ENCODE peak calls at places on chromosomes 13 and 19, in four cellular contexts. M is endothelial cell of umbilical vein, L is cardiac muscle cell, U is H9. D is an unnamed sample.

GRCh38 chr13:65095118-65095517 is 2135.0 kb downstream of the PCDH9 start:
- DNase-seq in M (no peak), L (no peak), U (no peak), D (no peak)

GRCh38 chr13:49858183-49858856 is 65.8 kb upstream of the KPNA3 start:
- DNase-seq in M (no peak), L (peak; percentile 86), U (no peak), D (no peak)

GRCh38 chr13:69769637-69770036 is 338.0 kb upstream of the ATXN8OS start:
- DNase-seq in M (no peak), L (no peak), U (no peak), D (no peak)

GRCh38 chr19:17479325-17479791 is 9.0 kb downstream of the SLC27A1 start:
- DNase-seq in M (no peak), L (peak; percentile 76), U (no peak), D (no peak)

GRCh38 chr19:37654525-37654832 is 786 bp downstream of the ZFP30 start:
- DNase-seq in M (peak; percentile 48), L (peak; percentile 45), U (no peak), D (no peak)

GRCh38 chr19:54729416-54730188 is 5.4 kb downstream of the KIR3DL3 start:
- DNase-seq in M (no peak), L (no peak), U (no peak), D (no peak)

GRCh38 chr13:33191425-33192221 is 93.9 kb downstream of the STARD13 start:
- DNase-seq in M (no peak), L (no peak), U (no peak), D (no peak)

GRCh38 chr13:91576590-91576989 is 178.2 kb downstream of the GPC5 start:
- DNase-seq in M (no peak), L (no peak), U (peak; percentile 58), D (no peak)

GRCh38 chr19:51726049-51726448 is 2.3 kb upstream of the HAS1 start:
- DNase-seq in M (no peak), L (peak; percentile 94), U (peak; percentile 72), D (no peak)

GRCh38 chr13:99008577-99008976 is 30.7 kb upstream of the DOCK9 start:
- DNase-seq in M (no peak), L (no peak), U (no peak), D (no peak)

GRCh38 chr19:30587869-30588268 is 215.7 kb downstream of the ZNF536 start:
- DNase-seq in M (no peak), L (no peak), U (no peak), D (no peak)

GRCh38 chr13:42065414-42065813 is 17.0 kb downstream of the DGKH start:
- DNase-seq in M (peak; percentile 9), L (no peak), U (no peak), D (no peak)
- TF ChIP-seq CTCF in M (no peak), L (no peak), U (no peak), D (no peak)

GRCh38 chr19:46798713-46799112 is 10.3 kb upstream of the SLC1A5 start:
- DNase-seq in M (no peak), L (no peak), U (no peak), D (no peak)

GRCh38 chr19:46806651-46807050 is 18.3 kb upstream of the SLC1A5 start:
- DNase-seq in M (no peak), L (no peak), U (no peak), D (no peak)

GRCh38 chr19:46803555-46803954 is 15.2 kb upstream of the SLC1A5 start:
- DNase-seq in M (no peak), L (no peak), U (no peak), D (no peak)

DNA sequence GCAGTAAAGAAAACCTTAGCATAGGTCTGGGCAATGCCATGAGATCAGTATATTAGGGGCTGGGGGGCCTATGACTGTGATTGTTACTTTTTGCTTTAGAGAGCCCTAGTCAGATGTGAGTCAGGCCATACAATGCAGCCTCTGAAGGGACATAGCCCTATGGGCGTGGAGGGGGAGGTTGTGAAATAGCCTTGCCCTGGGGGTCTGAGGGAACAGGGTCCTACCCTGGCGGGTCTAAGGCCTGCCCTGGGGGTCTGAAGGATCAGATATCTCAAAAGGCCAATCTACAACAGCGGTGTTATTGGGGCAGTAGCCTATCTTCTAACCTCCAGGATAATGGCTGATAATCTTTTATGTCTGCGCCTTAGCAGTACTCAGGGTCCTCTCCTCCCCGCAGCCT is 13.8 kb upstream of the SLC1A5 start:
- DNase-seq in M (no peak), L (no peak), U (no peak), D (no peak)
- H3K4me1 ChIP-seq in M (no peaks in the 10 kb centered on the region), L (no peaks in the 10 kb centered on the region), U (no peaks in the 10 kb centered on the region), D (no peaks in the 10 kb centered on the region)

DNA sequence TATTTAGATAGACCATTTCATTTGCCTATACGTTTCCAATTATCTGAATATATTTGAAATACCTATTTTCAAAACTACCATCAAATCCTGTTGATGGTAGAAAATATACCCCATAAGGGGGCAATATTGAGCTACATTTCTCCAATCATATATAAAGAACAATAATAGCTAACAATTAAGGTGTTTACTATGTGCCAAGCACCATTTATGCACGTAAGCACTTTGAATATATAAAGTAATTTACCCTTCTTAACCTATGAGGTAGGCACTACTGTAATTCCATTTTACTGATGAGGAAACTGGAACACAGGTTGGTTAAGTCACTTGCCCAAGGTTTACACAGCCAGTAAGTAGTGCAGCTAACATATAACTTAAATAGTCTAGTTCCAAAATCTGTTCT is 79.2 kb downstream of the UBL3 start:
- DNase-seq in M (peak; percentile 60), L (peak; percentile 57), U (no peak), D (no peak)
- TF ChIP-seq CTCF in M (peak; percentile 13), L (peak; percentile 36), U (peak; percentile 71), D (peak; percentile 32)

DNA sequence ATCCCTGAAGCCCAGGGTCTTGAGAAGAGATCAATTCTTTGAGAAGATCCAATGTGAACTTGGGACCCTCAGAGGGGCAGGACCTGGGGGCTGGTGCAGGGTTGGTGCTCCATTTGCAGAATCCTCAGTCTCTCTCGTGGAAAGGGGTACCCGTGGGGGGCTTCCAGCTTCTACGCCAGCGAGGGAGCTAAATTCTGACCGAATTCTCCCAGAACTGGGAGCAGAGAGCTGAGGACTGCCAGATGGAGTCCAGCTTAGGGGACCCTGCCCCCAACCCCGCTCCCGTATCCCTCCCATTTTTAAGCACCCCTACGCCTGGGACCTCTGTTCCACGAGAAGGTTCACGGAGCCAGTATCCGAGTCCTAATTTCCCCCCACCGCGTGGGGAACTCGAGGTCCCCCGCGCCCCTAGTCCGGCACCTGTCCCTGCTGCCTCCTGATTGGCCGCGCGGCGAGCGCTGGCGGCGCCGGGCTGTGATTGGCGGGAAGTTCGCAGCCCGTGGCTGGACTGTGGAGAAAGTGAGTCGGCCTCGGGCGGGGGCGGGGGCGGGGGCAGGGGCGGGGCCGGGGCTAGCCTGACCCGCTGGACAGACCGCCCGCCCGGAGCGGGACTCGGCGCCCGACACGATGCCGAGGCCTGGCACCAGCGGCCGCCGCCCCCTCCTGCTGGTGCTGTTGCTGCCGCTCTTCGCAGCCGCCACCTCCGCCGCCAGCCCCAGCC is 4.4 kb upstream of the LTBP4 start:
- DNase-seq in M (peak; percentile 60), L (peak; percentile 62), U (peak; percentile 89), D (no peak)
- H3K4me1 ChIP-seq in M (peaks cover 28% of the 10 kb centered on the region), L (peaks cover 20% of the 10 kb centered on the region), U (peaks cover 3% of the 10 kb centered on the region), D (peaks cover 30% of the 10 kb centered on the region)

DNA sequence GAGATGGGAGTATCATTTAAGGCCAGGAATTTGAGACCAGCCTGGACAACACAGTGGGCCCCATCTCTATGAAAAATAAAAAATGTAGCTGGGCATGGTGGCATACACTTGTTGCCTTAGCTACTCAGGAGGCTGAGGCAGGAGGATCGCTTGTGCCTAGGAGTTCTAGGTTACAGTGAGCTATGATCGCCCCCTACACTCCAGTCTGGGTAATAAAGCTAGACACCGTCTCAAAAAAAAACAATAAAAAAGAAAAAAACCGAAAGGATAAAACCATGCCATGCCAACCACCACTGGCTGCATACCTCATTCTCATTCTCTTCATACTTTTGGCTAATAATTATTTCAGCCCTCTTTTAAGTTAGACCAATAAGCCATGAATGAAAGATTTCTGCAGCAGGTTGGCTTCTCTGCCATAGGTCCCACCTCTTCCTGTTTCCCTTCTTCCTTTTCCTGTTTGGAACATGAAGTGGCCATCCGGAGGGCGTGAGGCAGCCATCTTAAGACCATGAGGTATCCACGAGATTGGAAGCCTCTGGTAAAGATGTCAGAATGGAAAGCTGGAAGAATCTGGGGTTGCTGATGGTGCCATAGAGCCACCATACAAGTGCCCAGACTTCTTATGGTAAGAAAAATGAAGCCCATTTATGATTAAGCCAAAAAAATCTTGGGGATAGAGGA is 171.3 kb downstream of the CACNA1A start:
- DNase-seq in M (no peak), L (no peak), U (no peak), D (no peak)
- TF ChIP-seq CTCF in M (no peak), L (no peak), U (peak; percentile 48), D (no peak)

DNA sequence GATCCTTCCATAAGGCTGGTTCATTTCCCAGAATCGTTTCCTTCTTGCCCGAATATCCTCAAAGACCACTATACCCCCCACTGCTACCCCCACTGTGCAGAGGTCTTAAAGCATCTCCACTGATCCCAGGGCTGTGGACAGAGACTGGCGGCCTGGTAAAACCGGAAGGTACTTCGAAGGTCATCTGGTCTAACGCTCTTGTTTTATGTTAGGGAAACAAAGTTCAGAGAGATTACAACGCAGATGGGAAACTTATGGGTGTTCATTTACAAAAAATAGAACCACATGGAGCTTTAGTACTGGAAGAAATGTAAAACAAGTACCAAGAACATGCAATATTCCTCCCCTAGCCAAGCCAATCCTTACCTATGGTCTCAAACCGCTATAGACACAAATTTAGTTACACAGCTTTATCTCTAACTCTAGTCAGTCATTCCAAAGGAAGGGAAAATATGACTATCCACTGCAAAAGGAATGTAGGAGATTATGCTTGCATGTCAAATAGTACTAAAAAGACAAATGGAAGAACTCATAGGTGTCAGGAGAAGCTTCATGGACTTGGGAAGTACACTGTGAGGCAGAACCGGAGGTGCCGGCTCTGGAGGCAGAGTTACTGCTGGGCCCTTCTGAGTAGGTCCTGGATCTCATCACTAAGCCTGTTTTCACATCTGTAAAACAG is 97.6 kb downstream of the FOXO1 start:
- DNase-seq in M (peak; percentile 75), L (peak; percentile 41), U (no peak), D (no peak)
- H3K4me1 ChIP-seq in M (peaks cover 44% of the 10 kb centered on the region), L (peaks cover 13% of the 10 kb centered on the region), U (peaks cover 13% of the 10 kb centered on the region), D (peaks cover 29% of the 10 kb centered on the region)

GRCh38 chr19:9566729-9567128 is 17.6 kb downstream of the ZNF121 start:
- DNase-seq in M (no peak), L (no peak), U (no peak), D (no peak)
- TF ChIP-seq CTCF in M (no peak), L (no peak), U (peak; percentile 48), D (no peak)

DNA sequence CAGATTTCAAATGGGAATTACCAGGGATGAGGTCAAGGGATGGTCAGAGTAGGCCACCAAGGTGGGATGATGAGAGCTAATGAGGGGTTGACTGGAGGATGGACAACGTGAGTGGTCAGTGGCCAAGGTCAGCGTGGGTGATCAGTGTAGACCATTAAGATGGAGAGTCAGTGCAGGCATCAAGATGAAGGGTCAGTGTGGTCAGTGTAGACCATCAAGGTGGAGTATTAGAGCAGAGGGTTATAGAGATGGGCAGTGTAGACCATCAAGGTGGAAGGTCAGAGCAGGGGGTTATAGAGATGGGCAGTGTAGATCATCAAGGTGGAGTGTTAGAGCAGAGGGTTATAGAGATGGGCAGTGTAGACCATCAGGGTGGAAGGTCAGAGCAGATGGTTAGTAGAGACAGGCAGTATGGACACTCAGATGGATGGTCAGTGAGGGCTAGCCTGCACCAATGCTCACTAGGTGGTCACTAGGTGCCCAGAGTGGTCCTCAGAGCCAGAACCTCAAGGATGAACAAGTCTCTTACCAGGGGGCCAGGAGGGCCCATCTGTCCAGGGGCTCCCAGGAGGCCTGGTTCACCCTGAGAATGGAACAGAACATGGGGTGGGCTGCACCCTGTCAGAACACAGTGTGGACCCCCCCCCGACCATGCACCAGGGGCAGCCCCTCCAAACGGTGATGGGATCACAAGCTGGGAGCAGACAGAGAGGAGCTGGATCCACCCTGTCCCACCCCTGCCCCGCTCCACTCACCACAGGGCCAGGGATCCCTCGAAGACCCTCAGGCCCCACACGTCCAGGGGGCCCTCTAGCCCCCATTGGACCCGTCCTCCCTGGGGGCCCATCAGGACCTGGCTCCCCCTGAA is 32.7 kb upstream of the OLFM2 start:
- DNase-seq in M (no peak), L (no peak), U (no peak), D (no peak)
- H3K4me1 ChIP-seq in M (no peaks in the 10 kb centered on the region), L (no peaks in the 10 kb centered on the region), U (no peaks in the 10 kb centered on the region), D (no peaks in the 10 kb centered on the region)